ENCODE peak calls at places on chromosomes 2 and 18, in six cellular contexts. M, Q, N, A, I and Y are unnamed samples.

GRCh38 chr2:157764386-157764785 is 111.7 kb downstream of the ACVR1 start:
- DNase-seq in Q (no peak), I (no peak), M (no peak), N (no peak), A (peak), Y (no peak)

GRCh38 chr2:151237422-151238012 is 24.1 kb downstream of the RBM43 start:
- DNase-seq in M (no peak), N (no peak), Q (no peak), I (no peak), A (no peak), Y (no peak)

GRCh38 chr2:223681125-223681524 is 79.0 kb upstream of the SCG2 start:
- DNase-seq in Q (no peak), M (no peak), N (no peak), A (no peak), I (no peak), Y (no peak)

GRCh38 chr2:68292108-68292710 is 27.5 kb downstream of the CNRIP1 start:
- DNase-seq in M (no peak), I (no peak), Q (no peak), N (no peak), A (no peak), Y (no peak)

GRCh38 chr2:17719562-17720371 is 33.8 kb downstream of the SMC6 start:
- DNase-seq in M (no peak), A (no peak), I (no peak), N (no peak), Q (no peak), Y (no peak)

GRCh38 chr2:165886487-165887146 is 67.0 kb downstream of the TTC21B start:
- DNase-seq in I (no peak), Q (no peak), M (no peak), A (no peak), N (no peak), Y (no peak)

GRCh38 chr2:223297788-223298187 is 245.8 kb downstream of the KCNE4 start:
- DNase-seq in M (no peak), I (no peak), N (no peak), A (no peak), Q (no peak), Y (no peak)

GRCh38 chr2:236517463-236518077 is 52.1 kb upstream of the ACKR3 start:
- DNase-seq in A (no peak), N (no peak), Q (no peak), M (no peak), I (no peak), Y (no peak)

GRCh38 chr2:121285077-121285449 is at the start of gene TFCP2L1:
- DNase-seq in I (no peak), M (peak), N (no peak), Q (peak), A (no peak), Y (no peak)

GRCh38 chr2:55883339-55883738 is 40.2 kb downstream of the EFEMP1 start:
- DNase-seq in I (no peak), N (no peak), Q (no peak), M (no peak), A (no peak), Y (no peak)

GRCh38 chr2:8636041-8636491 is 45.8 kb upstream of the ID2 start:
- DNase-seq in A (no peak), M (peak), I (no peak), N (no peak), Q (no peak), Y (no peak)

GRCh38 chr18:34957119-34957863 is 83.9 kb upstream of the MAPRE2 start:
- DNase-seq in I (no peak), A (no peak), M (no peak), N (no peak), Q (no peak), Y (no peak)

GRCh38 chr2:16716051-16716450 is 50.4 kb upstream of the CYRIA start:
- DNase-seq in Q (no peak), A (no peak), N (no peak), M (no peak), I (no peak), Y (no peak)

GRCh38 chr18:55633032-55633431 is 45.0 kb upstream of the TCF4 start:
- DNase-seq in Q (no peak), A (no peak), M (no peak), N (no peak), I (no peak), Y (no peak)

GRCh38 chr2:171966268-171966667 is 33.5 kb upstream of the METAP1D start:
- DNase-seq in A (no peak), I (no peak), Q (no peak), M (no peak), N (no peak), Y (no peak)

GRCh38 chr2:215531284-215531683 is 95.4 kb upstream of the FN1 start:
- DNase-seq in N (no peak), A (no peak), M (no peak), Q (no peak), I (no peak), Y (no peak)

GRCh38 chr2:148455791-148456190 is 188.8 kb upstream of the EPC2 start:
- DNase-seq in I (no peak), A (no peak), N (no peak), M (no peak), Q (no peak), Y (no peak)

GRCh38 chr2:158967114-158967730 is 1.2 kb upstream of the TANC1 start:
- DNase-seq in N (no peak), I (no peak), Q (no peak), M (peak), A (no peak), Y (no peak)

GRCh38 chr18:49028091-49028490 is 77.3 kb upstream of the SMAD7 start:
- DNase-seq in Q (no peak), I (no peak), M (no peak), A (no peak), N (no peak), Y (no peak)

GRCh38 chr18:3177902-3178687 is 41.7 kb downstream of the MYOM1 start:
- DNase-seq in A (no peak), Q (no peak), N (peak), M (no peak), I (no peak), Y (no peak)

GRCh38 chr2:58131191-58132011 is 84.8 kb downstream of the VRK2 start:
- DNase-seq in I (no peak), N (no peak), A (no peak), Q (no peak), M (peak), Y (no peak)
- TF ChIP-seq CTCF in I (peak), N (no peak), A (no peak), Q (no peak), M (no peak), Y (no peak)

GRCh38 chr2:143878131-143878530 is 641.8 kb downstream of the ZEB2 start:
- DNase-seq in Q (no peak), N (no peak), M (no peak), I (no peak), A (no peak), Y (no peak)

GRCh38 chr2:143875295-143876199 is 644.4 kb downstream of the ZEB2 start:
- DNase-seq in N (no peak), M (no peak), Q (no peak), I (no peak), A (no peak), Y (no peak)

GRCh38 chr2:143873886-143874285 is 646.0 kb downstream of the ZEB2 start:
- DNase-seq in I (no peak), M (no peak), N (no peak), A (no peak), Q (no peak), Y (no peak)

DNA sequence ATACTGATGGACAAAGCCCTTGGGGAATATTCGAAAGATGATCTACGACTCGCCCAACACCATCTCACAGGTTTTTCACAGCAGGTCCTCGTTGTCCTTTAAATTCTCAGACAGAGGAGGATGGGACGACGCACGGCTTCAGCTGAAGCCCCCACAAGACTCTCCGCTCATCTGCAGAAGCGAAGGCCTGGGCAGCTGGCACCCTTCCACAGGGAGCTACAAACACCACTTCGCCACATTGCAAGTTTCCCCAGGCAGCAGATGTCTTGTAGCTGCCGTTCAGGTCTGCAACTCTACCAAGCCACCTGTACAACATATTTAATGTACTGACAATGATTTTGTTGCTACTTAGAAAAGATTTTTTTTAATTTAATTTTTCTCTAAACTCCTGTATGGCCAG is 642.9 kb downstream of the ZEB2 start:
- DNase-seq in I (no peak), A (no peak), N (no peak), M (no peak), Q (peak), Y (no peak)
- TF ChIP-seq CTCF in I (no peak), A (no peak), N (no peak), M (no peak), Q (no peak), Y (no peak)

GRCh38 chr2:72895154-72895553 is 7.9 kb downstream of the SPR start:
- DNase-seq in Q (no peak), N (no peak), M (no peak), A (no peak), I (no peak), Y (no peak)
- TF ChIP-seq CTCF in Q (no peak), N (no peak), M (no peak), A (no peak), I (no peak), Y (no peak)

DNA sequence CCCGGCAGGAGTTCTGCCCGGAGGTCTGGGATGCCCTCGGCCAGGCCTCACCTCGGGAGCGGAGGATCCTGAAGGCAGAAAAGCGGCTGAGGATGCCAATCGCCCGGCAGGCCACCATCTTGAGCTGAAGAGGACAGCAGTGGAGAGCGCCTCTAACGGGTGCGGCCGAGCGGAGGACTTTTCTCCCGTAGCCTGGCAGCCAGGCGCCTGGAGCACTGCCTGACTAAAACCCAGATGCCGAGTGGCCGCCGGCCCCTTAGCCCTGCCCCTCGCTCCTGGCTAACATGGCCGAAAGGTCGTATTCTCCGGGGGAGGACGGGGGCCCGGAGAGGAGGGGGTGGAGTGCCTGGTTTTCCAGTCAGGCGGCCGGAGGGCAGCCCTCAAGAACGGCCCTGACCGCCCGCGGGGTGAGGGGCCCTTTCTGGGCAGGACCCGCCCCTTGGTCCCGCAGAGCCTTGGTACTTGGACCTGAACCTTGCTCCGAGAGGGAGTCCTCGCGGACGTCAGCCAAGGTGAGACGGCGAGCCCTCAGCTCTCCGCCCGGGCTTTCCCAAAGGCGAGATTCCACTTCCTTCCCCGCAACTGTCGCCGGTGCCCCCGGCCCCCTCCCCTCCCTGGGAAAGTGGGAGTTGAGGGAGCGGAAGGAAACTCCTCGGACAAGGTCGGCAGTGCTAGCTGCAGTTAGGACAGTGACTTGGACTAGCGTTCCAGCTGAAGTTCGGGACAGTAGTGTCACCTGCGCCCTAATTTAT is at the start of the genes HADHA and HADHB:
- DNase-seq in M (peak), A (peak), I (peak), Q (peak), N (peak), Y (peak)
- TF ChIP-seq CTCF in M (no peak), A (peak), I (peak), Q (no peak), N (no peak), Y (no peak)

DNA sequence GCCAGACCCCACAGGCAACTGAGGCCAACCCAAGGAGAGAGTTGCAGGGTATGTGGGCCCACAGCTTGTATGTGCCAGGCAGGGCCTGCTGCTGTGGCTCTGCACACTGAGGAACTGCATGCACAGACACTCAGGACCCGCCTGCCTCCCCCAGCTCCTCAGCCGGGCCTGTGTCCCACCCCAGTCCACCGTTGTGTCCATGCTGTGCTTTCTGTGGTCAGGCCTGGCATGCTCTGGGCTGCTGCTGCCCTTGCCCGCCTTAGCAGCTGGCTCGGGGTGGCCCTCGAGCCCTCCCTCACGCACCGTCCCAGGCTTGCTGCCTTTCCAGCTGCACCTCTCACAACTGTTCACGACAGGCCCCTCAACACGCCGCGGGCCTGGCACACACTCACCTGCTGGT is 4.1 kb downstream of the GYPC start:
- DNase-seq in M (no peak), Q (no peak), A (no peak), N (no peak), I (no peak), Y (no peak)
- TF ChIP-seq CTCF in M (no peak), Q (no peak), A (no peak), N (no peak), I (no peak), Y (no peak)

DNA sequence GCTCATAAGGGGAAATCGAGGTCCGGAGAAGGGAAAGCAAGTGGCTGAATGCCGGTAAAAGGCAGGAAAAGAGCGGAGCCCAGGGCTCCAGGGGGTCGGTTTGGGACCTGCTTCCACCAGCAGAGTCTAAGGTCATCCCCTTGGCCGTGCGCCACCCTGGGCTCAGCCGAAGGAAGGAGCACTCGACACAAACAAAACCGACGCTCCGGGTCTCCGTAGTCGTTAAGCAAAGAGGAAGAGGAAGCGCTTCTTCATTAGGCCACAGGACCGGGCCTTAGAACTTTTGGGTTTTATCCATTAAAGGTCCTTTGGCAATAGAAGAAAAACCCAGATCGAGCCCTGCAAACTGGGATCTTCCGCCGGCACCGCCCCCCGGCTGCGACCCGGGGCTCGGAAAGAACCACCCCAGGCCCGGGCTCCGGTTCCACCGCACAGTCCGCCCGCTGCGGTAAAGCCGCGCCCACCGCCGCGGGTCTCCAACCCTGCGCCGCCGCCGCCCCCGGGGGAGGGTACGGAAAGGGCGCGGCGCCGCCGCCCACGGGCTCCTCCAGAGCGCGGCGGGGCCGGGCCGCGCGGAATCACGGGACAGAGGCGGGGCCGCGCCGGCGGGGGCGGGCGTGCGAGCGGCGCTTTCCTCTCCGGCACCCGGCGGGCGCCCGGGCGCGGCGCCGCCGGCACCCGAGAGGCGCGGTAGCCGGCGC is at the start of gene TTL:
- DNase-seq in A (peak), Q (peak), I (no peak), M (peak), N (peak), Y (peak)
- TF ChIP-seq CTCF in A (no peak), Q (no peak), I (no peak), M (no peak), N (no peak), Y (no peak)

DNA sequence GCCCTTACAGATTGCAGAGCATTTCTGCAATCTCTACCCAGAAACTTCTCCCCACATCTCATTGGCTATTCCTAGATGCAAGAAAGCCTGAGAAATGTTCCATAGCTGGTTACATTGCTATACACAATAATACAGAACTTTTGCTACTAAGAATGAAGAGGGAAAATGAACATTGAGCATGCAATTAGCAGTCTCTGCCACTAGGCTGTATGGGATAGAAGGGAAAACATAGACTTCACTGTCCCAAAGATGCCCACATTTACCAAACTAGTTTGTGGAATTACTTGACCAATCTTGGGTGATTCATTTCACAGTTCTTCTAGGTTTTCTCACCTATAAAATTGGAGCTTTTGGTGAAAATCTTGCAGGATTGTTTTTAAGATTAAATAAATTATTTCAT is 265.7 kb upstream of the NT5C1B start:
- DNase-seq in N (no peak), A (no peak), Q (no peak), M (no peak), I (no peak), Y (no peak)
- TF ChIP-seq CTCF in N (no peak), A (peak), Q (peak), M (peak), I (peak), Y (no peak)